ENCODE peak calls at places on chromosomes 3 and 15, in nine cellular contexts. One of them, this sample, is unnamed. For H3K27me3, the result is how much of the 10 kb centered on the place peaks cover.

GRCh38 chr3:172520332-172520831 is 2.8 kb downstream of the TNFSF10 start:
- DNase-seq in GM23248: peak
- DNase-seq in neuronal stem cell: no peak
- DNase-seq in neural progenitor cell: no peak
- DNase-seq in mesendoderm: no peak
- DNase-seq in dorsolateral prefrontal cortex: no peak
- DNase-seq in CD8-positive, alpha-beta T cell: no peak
- DNase-seq in heart right ventricle: no peak
- DNase-seq in left ventricle myocardium inferior: no peak
- DNase-seq in this sample: no peak

GRCh38 chr3:59313365-59313764 is 263.5 kb upstream of the CFAP20DC start:
- DNase-seq in dorsolateral prefrontal cortex: peak
- DNase-seq in left ventricle myocardium inferior: peak
- DNase-seq in neural progenitor cell: peak
- DNase-seq in mesendoderm: peak
- DNase-seq in GM23248: peak
- DNase-seq in heart right ventricle: peak
- DNase-seq in CD8-positive, alpha-beta T cell: peak
- DNase-seq in neuronal stem cell: no peak
- DNase-seq in this sample: peak

GRCh38 chr3:118817748-118818165 is 216.9 kb downstream of the IGSF11 start:
- DNase-seq in heart right ventricle: no peak
- DNase-seq in mesendoderm: peak
- DNase-seq in CD8-positive, alpha-beta T cell: no peak
- DNase-seq in neural progenitor cell: peak
- DNase-seq in GM23248: peak
- DNase-seq in neuronal stem cell: peak
- DNase-seq in left ventricle myocardium inferior: no peak
- DNase-seq in dorsolateral prefrontal cortex: peak
- DNase-seq in this sample: no peak

GRCh38 chr15:31472636-31473383 is 146.2 kb downstream of the KLF13 start:
- DNase-seq in GM23248: peak
- DNase-seq in neuronal stem cell: no peak
- DNase-seq in CD8-positive, alpha-beta T cell: peak
- DNase-seq in dorsolateral prefrontal cortex: no peak
- DNase-seq in neural progenitor cell: no peak
- DNase-seq in heart right ventricle: no peak
- DNase-seq in left ventricle myocardium inferior: no peak
- DNase-seq in mesendoderm: no peak
- DNase-seq in this sample: no peak

GRCh38 chr3:123880998-123881561 is 3.1 kb downstream of the MYLK start:
- DNase-seq in dorsolateral prefrontal cortex: no peak
- DNase-seq in heart right ventricle: no peak
- DNase-seq in neuronal stem cell: no peak
- DNase-seq in CD8-positive, alpha-beta T cell: no peak
- DNase-seq in mesendoderm: peak
- DNase-seq in neural progenitor cell: peak
- DNase-seq in left ventricle myocardium inferior: no peak
- DNase-seq in GM23248: peak
- DNase-seq in this sample: no peak

GRCh38 chr3:126551066-126551838 is 7.5 kb downstream of the C3orf22 start:
- DNase-seq in dorsolateral prefrontal cortex: peak
- DNase-seq in GM23248: peak
- DNase-seq in mesendoderm: no peak
- DNase-seq in CD8-positive, alpha-beta T cell: peak
- DNase-seq in heart right ventricle: no peak
- DNase-seq in neural progenitor cell: no peak
- DNase-seq in neuronal stem cell: no peak
- DNase-seq in left ventricle myocardium inferior: no peak
- DNase-seq in this sample: no peak

GRCh38 chr3:133756716-133757694 is 10.8 kb downstream of the TF start:
- DNase-seq in GM23248: no peak
- DNase-seq in mesendoderm: peak
- DNase-seq in heart right ventricle: no peak
- DNase-seq in neuronal stem cell: no peak
- DNase-seq in dorsolateral prefrontal cortex: no peak
- DNase-seq in neural progenitor cell: no peak
- DNase-seq in CD8-positive, alpha-beta T cell: no peak
- DNase-seq in left ventricle myocardium inferior: no peak
- DNase-seq in this sample: no peak

GRCh38 chr3:60855250-60855649 is 396.0 kb downstream of the FHIT start:
- DNase-seq in mesendoderm: no peak
- DNase-seq in left ventricle myocardium inferior: no peak
- DNase-seq in neuronal stem cell: no peak
- DNase-seq in dorsolateral prefrontal cortex: no peak
- DNase-seq in CD8-positive, alpha-beta T cell: no peak
- DNase-seq in neural progenitor cell: no peak
- DNase-seq in heart right ventricle: no peak
- DNase-seq in GM23248: no peak
- DNase-seq in this sample: no peak

GRCh38 chr3:12286504-12286903 is 2.4 kb upstream of the PPARG start:
- DNase-seq in mesendoderm: no peak
- DNase-seq in neuronal stem cell: no peak
- DNase-seq in GM23248: no peak
- DNase-seq in dorsolateral prefrontal cortex: no peak
- DNase-seq in heart right ventricle: no peak
- DNase-seq in CD8-positive, alpha-beta T cell: no peak
- DNase-seq in left ventricle myocardium inferior: no peak
- DNase-seq in neural progenitor cell: no peak
- DNase-seq in this sample: no peak

GRCh38 chr3:98513136-98513535 is 9.6 kb downstream of the CLDND1 start:
- DNase-seq in GM23248: peak
- DNase-seq in neuronal stem cell: no peak
- DNase-seq in heart right ventricle: peak
- DNase-seq in left ventricle myocardium inferior: no peak
- DNase-seq in neural progenitor cell: no peak
- DNase-seq in CD8-positive, alpha-beta T cell: no peak
- DNase-seq in dorsolateral prefrontal cortex: no peak
- DNase-seq in mesendoderm: no peak
- DNase-seq in this sample: no peak

GRCh38 chr15:57866149-57866736 is 159.7 kb downstream of the POLR2M start:
- DNase-seq in left ventricle myocardium inferior: peak
- DNase-seq in neuronal stem cell: peak
- DNase-seq in neural progenitor cell: peak
- DNase-seq in heart right ventricle: peak
- DNase-seq in GM23248: peak
- DNase-seq in dorsolateral prefrontal cortex: no peak
- DNase-seq in CD8-positive, alpha-beta T cell: no peak
- DNase-seq in mesendoderm: peak
- DNase-seq in this sample: peak

GRCh38 chr15:44094776-44095175 is 100.3 kb downstream of the FRMD5 start:
- DNase-seq in neuronal stem cell: no peak
- DNase-seq in GM23248: peak
- DNase-seq in dorsolateral prefrontal cortex: no peak
- DNase-seq in left ventricle myocardium inferior: no peak
- DNase-seq in mesendoderm: no peak
- DNase-seq in heart right ventricle: no peak
- DNase-seq in neural progenitor cell: no peak
- DNase-seq in CD8-positive, alpha-beta T cell: no peak
- DNase-seq in this sample: no peak

GRCh38 chr15:86690566-86690965 is 610.9 kb downstream of the AGBL1 start:
- DNase-seq in dorsolateral prefrontal cortex: no peak
- DNase-seq in neural progenitor cell: peak
- DNase-seq in heart right ventricle: no peak
- DNase-seq in neuronal stem cell: no peak
- DNase-seq in GM23248: no peak
- DNase-seq in CD8-positive, alpha-beta T cell: no peak
- DNase-seq in mesendoderm: peak
- DNase-seq in left ventricle myocardium inferior: no peak
- DNase-seq in this sample: peak

GRCh38 chr3:118884748-118885206 is 149.9 kb downstream of the IGSF11 start:
- DNase-seq in heart right ventricle: peak
- DNase-seq in dorsolateral prefrontal cortex: peak
- DNase-seq in left ventricle myocardium inferior: peak
- DNase-seq in GM23248: peak
- DNase-seq in mesendoderm: peak
- DNase-seq in neuronal stem cell: peak
- DNase-seq in CD8-positive, alpha-beta T cell: peak
- DNase-seq in neural progenitor cell: peak
- DNase-seq in this sample: peak

GRCh38 chr3:150875548-150875947 is 29.7 kb downstream of the MINDY4B start:
- DNase-seq in neural progenitor cell: no peak
- DNase-seq in heart right ventricle: no peak
- DNase-seq in dorsolateral prefrontal cortex: no peak
- DNase-seq in neuronal stem cell: no peak
- DNase-seq in GM23248: peak
- DNase-seq in CD8-positive, alpha-beta T cell: no peak
- DNase-seq in mesendoderm: no peak
- DNase-seq in left ventricle myocardium inferior: no peak
- DNase-seq in this sample: no peak

GRCh38 chr3:21901504-21901903 is 150.5 kb upstream of the ZNF385D start:
- DNase-seq in heart right ventricle: no peak
- DNase-seq in neuronal stem cell: no peak
- DNase-seq in mesendoderm: no peak
- DNase-seq in dorsolateral prefrontal cortex: no peak
- DNase-seq in neural progenitor cell: no peak
- DNase-seq in left ventricle myocardium inferior: no peak
- DNase-seq in CD8-positive, alpha-beta T cell: no peak
- DNase-seq in GM23248: no peak
- DNase-seq in this sample: no peak

GRCh38 chr15:54046093-54046492 is 67.9 kb downstream of the UNC13C start:
- DNase-seq in left ventricle myocardium inferior: no peak
- DNase-seq in heart right ventricle: no peak
- DNase-seq in neural progenitor cell: no peak
- DNase-seq in GM23248: no peak
- DNase-seq in neuronal stem cell: no peak
- DNase-seq in CD8-positive, alpha-beta T cell: no peak
- DNase-seq in dorsolateral prefrontal cortex: no peak
- DNase-seq in mesendoderm: no peak
- DNase-seq in this sample: no peak

GRCh38 chr15:38991701-38992100 is 427.1 kb upstream of the RASGRP1 start:
- DNase-seq in dorsolateral prefrontal cortex: no peak
- DNase-seq in neuronal stem cell: no peak
- DNase-seq in left ventricle myocardium inferior: no peak
- DNase-seq in heart right ventricle: no peak
- DNase-seq in mesendoderm: peak
- DNase-seq in neural progenitor cell: no peak
- DNase-seq in CD8-positive, alpha-beta T cell: no peak
- DNase-seq in GM23248: peak
- DNase-seq in this sample: no peak

GRCh38 chr3:40877651-40878463 is 321.4 kb upstream of the CTNNB1 start:
- DNase-seq in CD8-positive, alpha-beta T cell: no peak
- DNase-seq in neural progenitor cell: peak
- DNase-seq in neuronal stem cell: no peak
- DNase-seq in dorsolateral prefrontal cortex: peak
- DNase-seq in heart right ventricle: peak
- DNase-seq in GM23248: peak
- DNase-seq in mesendoderm: no peak
- DNase-seq in left ventricle myocardium inferior: peak
- DNase-seq in this sample: peak

GRCh38 chr15:48644827-48645557 is 517 bp downstream of the FBN1 start:
- DNase-seq in left ventricle myocardium inferior: peak
- DNase-seq in CD8-positive, alpha-beta T cell: no peak
- DNase-seq in heart right ventricle: peak
- DNase-seq in neuronal stem cell: peak
- DNase-seq in GM23248: peak
- DNase-seq in mesendoderm: peak
- DNase-seq in neural progenitor cell: peak
- DNase-seq in dorsolateral prefrontal cortex: peak
- DNase-seq in this sample: peak

GRCh38 chr15:48644498-48644826 is 1.0 kb downstream of the FBN1 start:
- DNase-seq in left ventricle myocardium inferior: peak
- DNase-seq in dorsolateral prefrontal cortex: no peak
- DNase-seq in neuronal stem cell: no peak
- DNase-seq in mesendoderm: peak
- DNase-seq in heart right ventricle: peak
- DNase-seq in GM23248: peak
- DNase-seq in CD8-positive, alpha-beta T cell: no peak
- DNase-seq in neural progenitor cell: no peak
- DNase-seq in this sample: peak

GRCh38 chr15:48646364-48646763 is 855 bp upstream of the FBN1 start:
- DNase-seq in CD8-positive, alpha-beta T cell: no peak
- DNase-seq in neural progenitor cell: no peak
- DNase-seq in heart right ventricle: no peak
- DNase-seq in left ventricle myocardium inferior: no peak
- DNase-seq in dorsolateral prefrontal cortex: no peak
- DNase-seq in neuronal stem cell: no peak
- DNase-seq in GM23248: no peak
- DNase-seq in mesendoderm: no peak
- DNase-seq in this sample: peak

GRCh38 chr15:48643776-48644497 is 1.6 kb downstream of the FBN1 start:
- DNase-seq in neuronal stem cell: no peak
- DNase-seq in GM23248: peak
- DNase-seq in heart right ventricle: no peak
- DNase-seq in dorsolateral prefrontal cortex: no peak
- DNase-seq in CD8-positive, alpha-beta T cell: no peak
- DNase-seq in mesendoderm: no peak
- DNase-seq in left ventricle myocardium inferior: no peak
- DNase-seq in neural progenitor cell: peak
- DNase-seq in this sample: no peak

GRCh38 chr15:48645558-48646330 is at the start of gene FBN1:
- DNase-seq in CD8-positive, alpha-beta T cell: no peak
- DNase-seq in mesendoderm: peak
- DNase-seq in neuronal stem cell: peak
- DNase-seq in dorsolateral prefrontal cortex: peak
- DNase-seq in heart right ventricle: peak
- DNase-seq in GM23248: peak
- DNase-seq in neural progenitor cell: peak
- DNase-seq in left ventricle myocardium inferior: peak
- DNase-seq in this sample: peak
- H3K27me3 ChIP-seq in CD8-positive, alpha-beta T cell: under half
- H3K27me3 ChIP-seq in mesendoderm: under half
- H3K27me3 ChIP-seq in neuronal stem cell: under half
- H3K27me3 ChIP-seq in dorsolateral prefrontal cortex: under half
- H3K27me3 ChIP-seq in heart right ventricle: under half
- H3K27me3 ChIP-seq in GM23248: under half
- H3K27me3 ChIP-seq in neural progenitor cell: under half
- H3K27me3 ChIP-seq in left ventricle myocardium inferior: under half
- H3K27me3 ChIP-seq in this sample: under half

GRCh38 chr15:63332367-63333078 is 49.1 kb downstream of the CA12 start:
- DNase-seq in heart right ventricle: no peak
- DNase-seq in neural progenitor cell: no peak
- DNase-seq in CD8-positive, alpha-beta T cell: no peak
- DNase-seq in left ventricle myocardium inferior: no peak
- DNase-seq in neuronal stem cell: no peak
- DNase-seq in GM23248: peak
- DNase-seq in mesendoderm: no peak
- DNase-seq in dorsolateral prefrontal cortex: no peak
- DNase-seq in this sample: no peak
- H3K27me3 ChIP-seq in heart right ventricle: under half
- H3K27me3 ChIP-seq in neural progenitor cell: under half
- H3K27me3 ChIP-seq in CD8-positive, alpha-beta T cell: under half
- H3K27me3 ChIP-seq in left ventricle myocardium inferior: under half
- H3K27me3 ChIP-seq in neuronal stem cell: under half
- H3K27me3 ChIP-seq in GM23248: under half
- H3K27me3 ChIP-seq in mesendoderm: under half
- H3K27me3 ChIP-seq in dorsolateral prefrontal cortex: under half
- H3K27me3 ChIP-seq in this sample: under half

GRCh38 chr3:65168547-65168946 is 480.7 kb upstream of the ADAMTS9 start:
- DNase-seq in heart right ventricle: no peak
- DNase-seq in left ventricle myocardium inferior: no peak
- DNase-seq in GM23248: no peak
- DNase-seq in neuronal stem cell: no peak
- DNase-seq in CD8-positive, alpha-beta T cell: no peak
- DNase-seq in mesendoderm: no peak
- DNase-seq in dorsolateral prefrontal cortex: no peak
- DNase-seq in neural progenitor cell: no peak
- DNase-seq in this sample: no peak
- H3K27me3 ChIP-seq in heart right ventricle: under half
- H3K27me3 ChIP-seq in left ventricle myocardium inferior: under half
- H3K27me3 ChIP-seq in GM23248: under half
- H3K27me3 ChIP-seq in neuronal stem cell: under half
- H3K27me3 ChIP-seq in CD8-positive, alpha-beta T cell: under half
- H3K27me3 ChIP-seq in mesendoderm: under half
- H3K27me3 ChIP-seq in dorsolateral prefrontal cortex: under half
- H3K27me3 ChIP-seq in neural progenitor cell: under half
- H3K27me3 ChIP-seq in this sample: under half

GRCh38 chr15:77474310-77474986 is 53.8 kb downstream of the HMG20A start:
- DNase-seq in heart right ventricle: no peak
- DNase-seq in neuronal stem cell: no peak
- DNase-seq in CD8-positive, alpha-beta T cell: no peak
- DNase-seq in dorsolateral prefrontal cortex: no peak
- DNase-seq in mesendoderm: no peak
- DNase-seq in neural progenitor cell: no peak
- DNase-seq in GM23248: no peak
- DNase-seq in left ventricle myocardium inferior: no peak
- DNase-seq in this sample: no peak
- H3K27me3 ChIP-seq in heart right ventricle: under half
- H3K27me3 ChIP-seq in neuronal stem cell: under half
- H3K27me3 ChIP-seq in CD8-positive, alpha-beta T cell: under half
- H3K27me3 ChIP-seq in dorsolateral prefrontal cortex: under half
- H3K27me3 ChIP-seq in mesendoderm: under half
- H3K27me3 ChIP-seq in neural progenitor cell: under half
- H3K27me3 ChIP-seq in GM23248: under half
- H3K27me3 ChIP-seq in left ventricle myocardium inferior: under half
- H3K27me3 ChIP-seq in this sample: under half